ENCODE peak calls at places on chromosomes 6 and 20, in ten cellular contexts. Z is A673; E is transverse colon; V is left lung; L is GM23248; C is mammary epithelial cell; Y is PC-9; H is body of pancreas; T is CD8-positive, alpha-beta T cell; F is cardiac muscle cell. W is an unnamed sample. For H3K4me1, the result is how much of the 10 kb centered on the place peaks cover.

GRCh38 chr20:24762371-24762770 is 186.7 kb upstream of the CST7 start:
- DNase-seq in Z (no peak), T (no peak), H (no peak), C (no peak), L (no peak), Y (no peak), V (no peak), E (no peak), F (no peak), W (no peak)

GRCh38 chr6:43575105-43575771 is 600 bp downstream of the XPO5 start:
- DNase-seq in V (peak), L (peak), Y (no peak), Z (peak), E (peak), F (peak), C (no peak), T (no peak), H (no peak), W (peak)

GRCh38 chr6:146100776-146101175 is 71.9 kb downstream of the GRM1 start:
- DNase-seq in H (no peak), Z (no peak), F (no peak), Y (no peak), E (no peak), V (no peak), C (no peak), L (no peak), T (no peak), W (no peak)

GRCh38 chr6:101011165-101011564 is 130.0 kb upstream of the ASCC3 start:
- DNase-seq in V (no peak), T (no peak), Z (no peak), E (peak), C (peak), L (no peak), H (no peak), F (no peak), Y (peak), W (no peak)

GRCh38 chr20:6768228-6769185 is 1.0 kb downstream of the BMP2 start:
- DNase-seq in Y (no peak), E (peak), H (peak), T (no peak), C (peak), F (peak), V (peak), L (peak), Z (no peak), W (peak)

GRCh38 chr6:150930816-150931215 is 65.3 kb downstream of the MTHFD1L start:
- DNase-seq in C (no peak), E (no peak), V (no peak), H (no peak), L (peak), Y (no peak), F (no peak), T (no peak), Z (no peak), W (no peak)

GRCh38 chr6:40383348-40384115 is 203.6 kb downstream of the LRFN2 start:
- DNase-seq in T (no peak), E (no peak), Z (no peak), F (no peak), H (no peak), L (no peak), V (no peak), Y (no peak), C (peak), W (no peak)

GRCh38 chr20:53609501-53610445 is 16.1 kb upstream of the ZNF217 start:
- DNase-seq in Y (no peak), E (peak), Z (peak), C (no peak), V (peak), F (peak), L (peak), T (peak), H (peak), W (no peak)

GRCh38 chr20:62590301-62591121 is 51.8 kb upstream of the SLCO4A1 start:
- DNase-seq in C (peak), T (no peak), Z (no peak), L (peak), H (no peak), E (no peak), F (peak), V (no peak), Y (peak), W (no peak)

GRCh38 chr6:21436625-21437024 is 156.9 kb upstream of the SOX4 start:
- DNase-seq in C (no peak), T (no peak), Z (no peak), E (no peak), Y (no peak), H (no peak), F (no peak), L (no peak), V (no peak), W (no peak)

GRCh38 chr6:8879334-8879733 is 444.0 kb upstream of the SLC35B3 start:
- DNase-seq in C (no peak), Y (no peak), T (no peak), E (no peak), V (no peak), H (no peak), L (no peak), Z (peak), F (no peak), W (no peak)

GRCh38 chr6:91117550-91117949 is 530.7 kb upstream of the MAP3K7 start:
- DNase-seq in V (no peak), Z (no peak), F (no peak), Y (no peak), C (no peak), H (no peak), E (no peak), L (no peak), T (no peak), W (no peak)

GRCh38 chr6:22421187-22421586 is 124.4 kb upstream of the PRL start:
- DNase-seq in L (peak), E (no peak), V (no peak), Z (peak), H (no peak), F (peak), T (no peak), Y (peak), C (peak), W (no peak)

GRCh38 chr6:33886673-33887144 is 82.9 kb upstream of the MLN start:
- DNase-seq in L (peak), Y (no peak), V (no peak), F (peak), C (no peak), Z (peak), T (peak), E (peak), H (no peak), W (no peak)

GRCh38 chr6:13273931-13274706 is 54.2 kb downstream of the TBC1D7 start:
- DNase-seq in V (peak), E (peak), Y (no peak), F (no peak), H (peak), T (peak), Z (no peak), C (no peak), L (no peak), W (peak)

GRCh38 chr6:36650848-36651247 is 27.7 kb upstream of the CDKN1A start:
- DNase-seq in E (peak), T (no peak), F (no peak), Y (no peak), L (no peak), H (peak), C (no peak), V (no peak), Z (no peak), W (no peak)

GRCh38 chr6:15427360-15428070 is 181.6 kb downstream of the JARID2 start:
- DNase-seq in L (no peak), T (no peak), Y (no peak), H (peak), C (peak), E (no peak), Z (no peak), F (no peak), V (no peak), W (no peak)

GRCh38 chr6:133991096-133991593 is 38.1 kb downstream of the TBPL1 start:
- DNase-seq in E (no peak), V (no peak), H (no peak), T (no peak), C (peak), Z (peak), Y (peak), L (peak), F (peak), W (no peak)

GRCh38 chr6:36130672-36131516 is 581 bp downstream of the MAPK13 start:
- DNase-seq in V (peak), Y (peak), Z (no peak), C (no peak), T (peak), E (peak), L (peak), H (peak), F (peak), W (peak)

GRCh38 chr6:146864300-146864699 is 265.5 kb downstream of the ADGB start:
- DNase-seq in C (no peak), H (no peak), Z (no peak), L (no peak), T (no peak), V (no peak), E (no peak), F (no peak), Y (no peak), W (no peak)

GRCh38 chr6:45959534-45960195 is 56.0 kb downstream of the CLIC5 start:
- DNase-seq in E (no peak), F (peak), Z (peak), H (no peak), C (peak), V (no peak), L (peak), Y (no peak), T (no peak), W (no peak)

GRCh38 chr6:4018194-4019111 is 60.5 kb downstream of the FAM217A start:
- DNase-seq in V (peak), E (peak), L (peak), F (peak), T (peak), C (peak), Y (peak), H (peak), Z (peak), W (peak)

GRCh38 chr20:56843817-56844216 is 214.7 kb downstream of the TFAP2C start:
- DNase-seq in Z (peak), C (no peak), V (no peak), H (peak), T (no peak), Y (no peak), F (no peak), L (peak), E (no peak), W (no peak)

GRCh38 chr6:137106183-137106582 is 61.4 kb upstream of the IL20RA start:
- DNase-seq in L (no peak), Z (no peak), H (no peak), T (no peak), C (no peak), F (no peak), V (no peak), E (no peak), Y (no peak), W (no peak)

GRCh38 chr20:53387983-53388675 is 205.5 kb downstream of the ZNF217 start:
- DNase-seq in T (peak), F (no peak), Z (no peak), L (no peak), E (no peak), C (no peak), Y (no peak), H (no peak), V (no peak), W (no peak)

GRCh38 chr6:82365011-82365751 is 1.6 kb downstream of the TPBG start:
- DNase-seq in L (peak), T (no peak), Y (peak), C (peak), Z (peak), H (peak), F (peak), V (peak), E (peak), W (peak)

GRCh38 chr6:137496909-137497721 is 2.9 kb upstream of the OLIG3 start:
- DNase-seq in T (no peak), E (no peak), Z (no peak), V (no peak), C (no peak), F (no peak), Y (no peak), L (no peak), H (no peak), W (no peak)

GRCh38 chr6:5173862-5174643 is 86.7 kb downstream of the LYRM4 start:
- DNase-seq in E (peak), C (no peak), V (no peak), F (no peak), L (no peak), Z (peak), T (peak), H (no peak), Y (no peak), W (no peak)

GRCh38 chr20:51377132-51377531 is 165.4 kb downstream of the NFATC2 start:
- DNase-seq in T (no peak), Y (no peak), L (no peak), E (no peak), F (no peak), C (no peak), V (peak), H (no peak), Z (no peak), W (no peak)

GRCh38 chr6:147055821-147056392 is 148.3 kb upstream of the STXBP5 start:
- DNase-seq in C (no peak), T (no peak), Y (no peak), E (no peak), H (peak), L (no peak), V (no peak), Z (no peak), F (no peak), W (no peak)

GRCh38 chr6:112428477-112428876 is 81.3 kb downstream of the RFPL4B start:
- DNase-seq in L (no peak), Z (no peak), E (no peak), C (no peak), H (no peak), V (no peak), Y (no peak), T (no peak), F (no peak), W (no peak)

GRCh38 chr6:33132121-33132524 is 56.3 kb downstream of the HLA-DPB1 start:
- DNase-seq in Y (no peak), Z (no peak), E (no peak), F (peak), T (no peak), L (peak), C (no peak), V (no peak), H (no peak), W (no peak)

GRCh38 chr20:44183282-44183681 is 3.7 kb downstream of the JPH2 start:
- DNase-seq in F (no peak), Y (no peak), C (no peak), Z (no peak), L (no peak), T (no peak), V (no peak), H (no peak), E (no peak), W (peak)
- H3K4me3 ChIP-seq in F (peak), Y (peak), C (no peak), Z (no peak), L (no peak), T (no peak), V (no peak), H (no peak), E (no peak), W (no peak)

GRCh38 chr20:32520927-32521203 is 64.3 kb downstream of the NOL4L start:
- DNase-seq in V (no peak), F (no peak), L (no peak), T (no peak), Y (no peak), C (no peak), Z (no peak), E (no peak), H (no peak), W (no peak)

GRCh38 chr20:32523613-32524218 is 61.4 kb downstream of the NOL4L start:
- DNase-seq in C (no peak), E (no peak), L (no peak), Y (no peak), T (no peak), F (no peak), Z (no peak), V (no peak), H (no peak), W (no peak)

GRCh38 chr20:32521780-32522524 is 63.2 kb downstream of the NOL4L start:
- DNase-seq in T (peak), V (peak), E (peak), F (peak), Y (peak), H (peak), L (peak), C (no peak), Z (peak), W (peak)

GRCh38 chr20:32522775-32523612 is 62.1 kb downstream of the NOL4L start:
- DNase-seq in Y (peak), E (no peak), Z (no peak), F (no peak), V (no peak), H (no peak), C (no peak), L (peak), T (no peak), W (no peak)

DNA sequence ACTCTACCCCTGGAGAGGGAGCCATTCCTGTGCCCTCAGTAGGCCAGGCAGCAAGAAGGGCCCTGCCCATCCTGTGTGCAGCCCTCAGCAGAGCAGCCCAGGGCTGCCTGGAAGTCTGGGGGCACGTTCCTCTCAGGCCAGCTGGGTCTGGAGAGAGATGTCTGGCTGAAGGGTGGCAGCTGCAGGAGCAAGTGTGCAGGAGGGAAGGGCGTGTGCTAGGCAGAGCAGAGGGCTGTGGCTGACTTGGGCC is 62.7 kb downstream of the NOL4L start:
- DNase-seq in H (no peak), F (no peak), E (no peak), Z (no peak), Y (no peak), C (no peak), L (no peak), V (no peak), T (no peak), W (no peak)
- H3K4me1 ChIP-seq in H (under half), F (under half), E (under half), Z (under half), Y (under half), C (under half), L (under half), V (under half), T (half or more), W (under half)

DNA sequence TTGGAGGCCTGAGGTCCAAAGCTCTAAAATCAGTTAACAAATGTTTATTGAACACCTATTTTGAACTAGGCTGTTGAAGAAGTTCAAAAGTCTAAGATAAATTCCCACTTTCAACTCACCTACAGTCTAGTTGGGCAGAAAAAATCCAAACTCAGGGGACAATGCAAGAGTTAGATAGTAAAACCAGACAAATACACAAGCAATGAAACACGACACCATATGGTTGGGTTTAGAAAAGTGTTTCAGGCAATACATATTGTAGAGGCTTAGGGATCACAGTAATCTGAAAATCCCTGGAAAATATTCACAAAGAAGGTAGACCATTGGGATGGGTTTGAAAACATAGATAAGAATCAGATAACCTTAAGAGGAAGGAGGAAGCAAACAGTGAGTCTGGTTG is 1.3 kb upstream of the CARMIL1 start:
- DNase-seq in T (no peak), H (no peak), Z (no peak), F (peak), L (no peak), E (no peak), C (no peak), Y (no peak), V (no peak), W (no peak)
- H3K4me3 ChIP-seq in T (no peak), H (no peak), Z (no peak), F (no peak), L (no peak), E (no peak), C (no peak), Y (peak), V (no peak), W (no peak)

GRCh38 chr20:48257833-48258232 is 472.6 kb upstream of the SULF2 start:
- DNase-seq in E (no peak), Y (no peak), V (no peak), T (no peak), Z (no peak), C (no peak), L (no peak), H (no peak), F (no peak), W (no peak)
- H3K4me1 ChIP-seq in E (under half), Y (under half), V (under half), T (under half), Z (under half), C (under half), L (under half), H (under half), F (under half), W (under half)

GRCh38 chr20:48132834-48133233 is 347.6 kb upstream of the SULF2 start:
- DNase-seq in H (no peak), T (no peak), Z (no peak), F (no peak), E (no peak), L (no peak), V (no peak), Y (no peak), C (no peak), W (no peak)

GRCh38 chr20:48129319-48129973 is 344.2 kb upstream of the SULF2 start:
- DNase-seq in C (no peak), E (no peak), F (peak), Y (no peak), Z (peak), H (no peak), T (no peak), L (no peak), V (no peak), W (no peak)

GRCh38 chr20:48128436-48128835 is 343.2 kb upstream of the SULF2 start:
- DNase-seq in V (no peak), C (peak), Y (peak), F (no peak), Z (no peak), L (peak), H (no peak), E (no peak), T (no peak), W (no peak)

GRCh38 chr20:48126227-48126740 is 341.0 kb upstream of the SULF2 start:
- DNase-seq in E (no peak), L (no peak), V (no peak), H (no peak), C (no peak), F (no peak), Y (no peak), T (no peak), Z (no peak), W (peak)

DNA sequence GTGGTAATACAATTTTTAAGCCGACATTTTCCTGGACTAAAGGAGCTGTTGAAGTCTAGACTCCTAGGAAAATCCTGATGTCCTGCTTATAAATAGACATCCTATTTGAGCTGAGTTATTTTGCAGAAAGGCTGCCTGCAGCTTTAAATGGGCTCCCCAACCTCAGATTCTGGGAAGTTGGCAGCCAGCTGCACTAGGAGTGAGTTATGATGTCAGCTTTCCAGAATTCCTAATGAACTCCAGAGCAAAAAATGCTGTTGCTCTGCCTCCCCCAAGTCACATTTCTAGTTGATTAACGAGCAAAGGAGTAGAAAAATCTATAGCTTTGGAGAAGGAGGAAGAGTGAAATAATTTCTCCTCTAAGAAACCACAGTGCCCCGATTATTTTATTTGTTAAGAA is 346.3 kb upstream of the SULF2 start:
- DNase-seq in E (no peak), C (no peak), H (no peak), Y (no peak), F (peak), T (no peak), V (no peak), L (no peak), Z (no peak), W (no peak)
- H3K4me3 ChIP-seq in E (no peak), C (no peak), H (no peak), Y (no peak), F (no peak), T (no peak), V (no peak), L (no peak), Z (no peak), W (no peak)

GRCh38 chr20:63950701-63951397 is 5.4 kb downstream of the UCKL1 start:
- DNase-seq in E (no peak), V (no peak), T (no peak), H (no peak), L (no peak), Y (no peak), Z (no peak), C (no peak), F (no peak), W (no peak)

GRCh38 chr20:63951398-63952209 is 4.6 kb downstream of the UCKL1 start:
- DNase-seq in V (no peak), Y (no peak), Z (no peak), L (no peak), H (no peak), C (no peak), E (peak), F (no peak), T (no peak), W (no peak)

GRCh38 chr20:63952769-63953168 is 3.4 kb downstream of the UCKL1 start:
- DNase-seq in F (no peak), V (no peak), C (no peak), Y (no peak), T (no peak), E (peak), L (no peak), Z (no peak), H (no peak), W (no peak)

GRCh38 chr20:63953764-63954429 is 2.3 kb downstream of the UCKL1 start:
- DNase-seq in V (no peak), H (no peak), T (no peak), Z (no peak), L (peak), C (no peak), E (no peak), F (no peak), Y (no peak), W (no peak)

DNA sequence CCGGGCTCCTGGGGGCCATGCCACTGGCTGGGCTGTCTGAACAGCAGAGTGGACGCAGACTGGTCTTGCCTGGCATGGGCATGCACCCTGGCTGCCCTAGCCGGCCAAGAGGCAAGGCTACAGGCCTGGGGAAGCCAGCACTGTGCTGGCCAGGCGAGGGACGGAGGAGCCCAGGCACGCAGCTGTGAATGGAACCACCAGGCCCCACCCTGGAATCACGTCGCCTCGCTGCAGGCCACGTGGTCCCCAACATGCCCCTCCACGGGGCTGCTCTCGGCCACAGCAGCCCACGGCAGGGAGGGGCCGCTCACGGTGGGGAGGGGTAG is 4.0 kb downstream of the UCKL1 start:
- DNase-seq in C (no peak), V (no peak), Y (no peak), Z (no peak), H (no peak), T (no peak), F (no peak), E (no peak), L (no peak), W (no peak)
- H3K4me1 ChIP-seq in C (half or more), V (half or more), Y (under half), Z (under half), H (half or more), T (half or more), F (under half), E (half or more), L (under half), W (under half)

W was measured in Caco-2.